ENCODE peak calls at places on chromosomes 5 and 9, in six cellular contexts. One of them, this sample, is unnamed.

GRCh38 chr9:137406876-137407589 is 15.9 kb downstream of the EXD3 start:
- DNase-seq in PC-3: peak
- DNase-seq in dorsolateral prefrontal cortex: peak
- DNase-seq in stomach: peak
- DNase-seq in WTC11: peak
- DNase-seq in AG09309: no peak
- DNase-seq in this sample: peak

GRCh38 chr9:86328153-86328552 is 26.1 kb downstream of the TUT7 start:
- DNase-seq in stomach: no peak
- DNase-seq in WTC11: no peak
- DNase-seq in dorsolateral prefrontal cortex: no peak
- DNase-seq in AG09309: no peak
- DNase-seq in PC-3: no peak
- DNase-seq in this sample: no peak

GRCh38 chr9:86036555-86036954 is 62.8 kb downstream of the GOLM1 start:
- DNase-seq in WTC11: no peak
- DNase-seq in stomach: no peak
- DNase-seq in PC-3: no peak
- DNase-seq in AG09309: no peak
- DNase-seq in dorsolateral prefrontal cortex: no peak
- DNase-seq in this sample: no peak

GRCh38 chr5:112186401-112186990 is 232.6 kb downstream of the EPB41L4A start:
- DNase-seq in stomach: no peak
- DNase-seq in dorsolateral prefrontal cortex: no peak
- DNase-seq in PC-3: peak
- DNase-seq in AG09309: peak
- DNase-seq in WTC11: no peak
- DNase-seq in this sample: no peak

GRCh38 chr5:115544371-115545064 is at the start of gene FEM1C:
- DNase-seq in AG09309: peak
- DNase-seq in stomach: peak
- DNase-seq in PC-3: peak
- DNase-seq in dorsolateral prefrontal cortex: peak
- DNase-seq in WTC11: peak
- DNase-seq in this sample: peak

GRCh38 chr9:136361757-136362449 is 1.6 kb downstream of the DNLZ start:
- DNase-seq in stomach: no peak
- DNase-seq in WTC11: no peak
- DNase-seq in PC-3: no peak
- DNase-seq in dorsolateral prefrontal cortex: no peak
- DNase-seq in AG09309: no peak
- DNase-seq in this sample: no peak

GRCh38 chr9:110050925-110051355 is 157.0 kb downstream of the C9orf152 start:
- DNase-seq in AG09309: peak
- DNase-seq in dorsolateral prefrontal cortex: no peak
- DNase-seq in stomach: no peak
- DNase-seq in WTC11: no peak
- DNase-seq in PC-3: peak
- DNase-seq in this sample: no peak

GRCh38 chr5:169218862-169219261 is 82.1 kb downstream of the SLIT3 start:
- DNase-seq in PC-3: peak
- DNase-seq in WTC11: no peak
- DNase-seq in AG09309: no peak
- DNase-seq in dorsolateral prefrontal cortex: no peak
- DNase-seq in stomach: no peak
- DNase-seq in this sample: no peak

GRCh38 chr9:133375116-133375723 is 640 bp downstream of the SURF4 start:
- DNase-seq in dorsolateral prefrontal cortex: no peak
- DNase-seq in AG09309: no peak
- DNase-seq in stomach: peak
- DNase-seq in WTC11: peak
- DNase-seq in PC-3: no peak
- DNase-seq in this sample: no peak

GRCh38 chr9:127572961-127573727 is 38.9 kb upstream of the STXBP1 start:
- DNase-seq in stomach: no peak
- DNase-seq in dorsolateral prefrontal cortex: no peak
- DNase-seq in WTC11: no peak
- DNase-seq in AG09309: no peak
- DNase-seq in PC-3: peak
- DNase-seq in this sample: no peak

GRCh38 chr9:70133253-70134208 is 89.9 kb downstream of the MAMDC2 start:
- DNase-seq in AG09309: no peak
- DNase-seq in dorsolateral prefrontal cortex: no peak
- DNase-seq in stomach: no peak
- DNase-seq in WTC11: no peak
- DNase-seq in PC-3: no peak
- DNase-seq in this sample: no peak

DNA sequence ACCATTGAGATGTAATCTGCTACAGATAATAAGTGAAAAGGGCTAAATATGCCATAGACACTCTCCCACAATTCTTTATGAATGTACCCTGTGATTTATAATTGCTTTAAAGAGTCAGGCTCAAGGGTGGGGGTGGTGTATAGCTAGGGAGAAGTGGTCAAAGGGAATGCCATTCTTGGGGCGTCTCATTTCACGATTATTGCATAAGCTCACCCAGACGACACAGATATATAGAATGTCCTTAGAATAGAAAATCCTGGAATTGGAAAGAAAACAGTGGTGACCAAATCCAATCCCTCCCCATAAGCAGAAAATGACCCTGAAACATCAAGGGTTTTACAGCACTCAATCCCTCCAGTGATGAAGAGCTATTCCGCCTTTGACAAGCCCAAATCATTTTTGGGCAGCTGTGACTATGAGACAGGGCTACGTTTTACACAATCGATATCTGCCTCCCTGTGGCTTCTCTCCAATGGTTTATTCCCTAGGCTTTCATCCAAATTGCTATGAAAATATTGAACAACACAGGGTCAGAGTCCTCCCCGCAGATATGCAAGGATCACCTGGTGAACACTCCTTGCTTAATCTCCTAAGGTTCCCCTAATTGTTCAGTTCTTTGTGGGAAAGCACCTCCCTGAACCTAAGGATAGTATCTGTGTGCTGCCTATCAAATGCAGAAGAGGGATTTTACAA is 145.1 kb upstream of the CDH6 start:
- DNase-seq in PC-3: no peak
- DNase-seq in dorsolateral prefrontal cortex: no peak
- DNase-seq in WTC11: no peak
- DNase-seq in AG09309: no peak
- DNase-seq in stomach: no peak
- DNase-seq in this sample: no peak
- TF ChIP-seq CTCF in PC-3: no peak
- TF ChIP-seq CTCF in dorsolateral prefrontal cortex: no peak
- TF ChIP-seq CTCF in WTC11: no peak
- TF ChIP-seq CTCF in AG09309: no peak
- TF ChIP-seq CTCF in stomach: no peak
- TF ChIP-seq CTCF in this sample: no peak

DNA sequence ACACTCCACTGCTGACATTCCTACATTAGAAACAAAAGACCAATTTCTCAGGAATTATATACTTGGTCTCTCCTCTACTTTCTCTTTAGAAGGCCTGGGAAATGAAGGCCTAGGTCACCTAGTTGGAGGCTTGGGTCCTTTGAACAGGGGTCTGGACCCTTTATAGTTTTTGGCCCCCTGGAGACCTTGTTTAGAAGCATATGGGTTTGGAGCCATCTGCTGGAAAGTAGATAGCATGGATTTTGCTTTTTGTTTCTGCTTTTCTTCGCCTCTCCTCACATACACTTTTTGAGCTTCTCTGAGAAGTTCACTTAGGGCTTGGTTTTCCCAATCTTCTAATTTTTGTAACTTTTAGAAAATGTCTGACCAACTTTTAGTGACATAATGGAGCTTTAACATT is 67.1 kb upstream of the CDK20 start:
- DNase-seq in stomach: no peak
- DNase-seq in dorsolateral prefrontal cortex: no peak
- DNase-seq in WTC11: no peak
- DNase-seq in AG09309: no peak
- DNase-seq in PC-3: no peak
- DNase-seq in this sample: no peak
- TF ChIP-seq CTCF in stomach: no peak
- TF ChIP-seq CTCF in dorsolateral prefrontal cortex: peak
- TF ChIP-seq CTCF in WTC11: peak
- TF ChIP-seq CTCF in AG09309: peak
- TF ChIP-seq CTCF in PC-3: peak
- TF ChIP-seq CTCF in this sample: no peak

GRCh38 chr5:152380415-152381123 is 24.5 kb downstream of the NMUR2 start:
- DNase-seq in WTC11: no peak
- DNase-seq in dorsolateral prefrontal cortex: no peak
- DNase-seq in stomach: no peak
- DNase-seq in AG09309: no peak
- DNase-seq in PC-3: no peak
- DNase-seq in this sample: no peak

GRCh38 chr5:152376871-152377270 is 28.2 kb downstream of the NMUR2 start:
- DNase-seq in dorsolateral prefrontal cortex: no peak
- DNase-seq in WTC11: no peak
- DNase-seq in PC-3: no peak
- DNase-seq in stomach: no peak
- DNase-seq in AG09309: no peak
- DNase-seq in this sample: no peak

GRCh38 chr5:152378730-152379129 is 26.3 kb downstream of the NMUR2 start:
- DNase-seq in PC-3: peak
- DNase-seq in dorsolateral prefrontal cortex: no peak
- DNase-seq in WTC11: no peak
- DNase-seq in stomach: no peak
- DNase-seq in AG09309: no peak
- DNase-seq in this sample: no peak

GRCh38 chr5:152374711-152375275 is 30.3 kb downstream of the NMUR2 start:
- DNase-seq in PC-3: no peak
- DNase-seq in AG09309: no peak
- DNase-seq in dorsolateral prefrontal cortex: no peak
- DNase-seq in WTC11: no peak
- DNase-seq in stomach: no peak
- DNase-seq in this sample: no peak

GRCh38 chr5:152379331-152379730 is 25.7 kb downstream of the NMUR2 start:
- DNase-seq in stomach: no peak
- DNase-seq in AG09309: no peak
- DNase-seq in PC-3: peak
- DNase-seq in WTC11: no peak
- DNase-seq in dorsolateral prefrontal cortex: no peak
- DNase-seq in this sample: no peak
- TF ChIP-seq CTCF in stomach: no peak
- TF ChIP-seq CTCF in AG09309: no peak
- TF ChIP-seq CTCF in PC-3: peak
- TF ChIP-seq CTCF in WTC11: no peak
- TF ChIP-seq CTCF in dorsolateral prefrontal cortex: peak
- TF ChIP-seq CTCF in this sample: no peak

DNA sequence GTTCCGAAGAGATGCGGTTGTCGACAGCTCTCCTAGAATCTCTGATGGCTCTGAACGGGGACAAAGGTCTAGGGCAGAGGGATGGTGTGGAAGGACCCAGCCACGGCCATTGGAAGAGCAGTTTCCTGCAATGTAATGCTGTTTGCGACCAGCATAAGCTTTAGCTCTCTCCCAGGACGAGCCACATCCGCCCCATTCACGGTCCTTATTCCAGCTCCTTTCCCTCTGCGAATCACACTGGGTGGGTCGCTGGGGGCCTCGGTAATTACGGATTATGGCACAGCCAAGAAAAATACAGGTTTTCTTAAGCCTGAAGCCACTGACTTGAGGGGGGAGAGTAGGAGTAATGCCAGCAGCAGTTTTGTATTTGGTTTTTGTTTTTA is 22.7 kb downstream of the ANXA2R start:
- DNase-seq in AG09309: no peak
- DNase-seq in WTC11: no peak
- DNase-seq in dorsolateral prefrontal cortex: no peak
- DNase-seq in PC-3: peak
- DNase-seq in stomach: no peak
- DNase-seq in this sample: no peak
- TF ChIP-seq CTCF in AG09309: no peak
- TF ChIP-seq CTCF in WTC11: no peak
- TF ChIP-seq CTCF in dorsolateral prefrontal cortex: no peak
- TF ChIP-seq CTCF in PC-3: no peak
- TF ChIP-seq CTCF in stomach: no peak
- TF ChIP-seq CTCF in this sample: no peak

DNA sequence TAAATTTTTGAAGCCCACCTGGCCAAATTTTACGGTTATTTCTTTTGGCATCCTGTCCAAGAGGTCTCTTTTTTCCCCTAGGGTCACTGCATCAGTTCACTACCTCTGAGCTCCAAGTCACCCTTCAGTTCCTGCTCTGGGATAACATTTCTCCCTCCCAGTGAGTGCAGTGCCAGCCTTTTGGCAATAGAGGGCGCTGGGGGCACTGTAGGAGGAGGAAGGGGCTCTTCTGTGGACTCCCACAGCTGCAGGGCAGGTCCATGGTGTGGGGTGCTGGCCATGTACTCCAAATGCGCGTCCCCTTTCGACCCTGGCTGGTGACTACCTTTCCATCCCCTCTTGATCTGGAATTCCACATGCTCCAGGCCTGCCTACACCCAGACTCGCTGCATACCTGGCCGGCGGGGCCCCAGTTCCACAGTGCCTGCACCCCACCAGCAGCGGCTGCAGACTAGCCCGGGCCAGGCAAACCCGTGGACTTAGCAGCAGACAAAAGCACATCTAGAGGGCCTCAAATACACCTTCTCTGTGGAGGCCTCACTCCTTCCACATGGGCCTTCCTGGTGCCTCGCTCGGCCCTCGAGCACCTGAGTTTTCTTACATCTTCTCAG is 20.3 kb upstream of the NINJ1 start:
- DNase-seq in WTC11: peak
- DNase-seq in PC-3: peak
- DNase-seq in stomach: no peak
- DNase-seq in dorsolateral prefrontal cortex: no peak
- DNase-seq in AG09309: no peak
- DNase-seq in this sample: peak
- TF ChIP-seq CTCF in WTC11: peak
- TF ChIP-seq CTCF in PC-3: peak
- TF ChIP-seq CTCF in stomach: no peak
- TF ChIP-seq CTCF in dorsolateral prefrontal cortex: peak
- TF ChIP-seq CTCF in AG09309: peak
- TF ChIP-seq CTCF in this sample: peak

DNA sequence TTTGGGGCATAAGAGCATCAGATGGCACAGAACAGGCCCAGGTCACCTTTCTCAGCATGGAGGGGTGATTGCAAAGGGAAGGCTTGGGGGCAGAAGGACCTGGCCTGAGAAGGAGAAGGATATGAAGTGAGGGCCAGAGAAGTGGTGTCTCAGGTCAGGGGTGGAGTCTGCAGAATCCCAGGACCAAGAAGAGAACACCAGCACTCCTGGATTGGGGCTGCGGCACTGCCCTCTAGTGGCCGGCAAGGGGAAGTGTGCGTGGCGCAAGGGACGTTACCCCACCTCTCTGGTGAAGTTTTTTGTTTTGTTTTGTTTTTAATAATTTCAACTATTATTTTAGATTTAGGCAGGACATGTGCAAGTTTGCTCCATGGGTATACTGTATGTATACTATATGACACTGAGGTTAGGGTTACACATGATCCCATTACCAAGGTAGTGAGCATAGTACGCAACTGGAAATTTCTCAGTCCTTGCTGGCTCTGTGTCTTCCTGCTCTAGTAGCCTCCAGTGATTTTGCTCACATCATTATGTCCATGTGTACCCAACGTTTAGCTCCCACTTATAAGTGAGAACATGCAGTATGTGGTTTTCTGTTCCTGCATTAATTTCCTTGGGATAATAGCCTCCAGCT is 1548.6 kb downstream of the EFNA5 start:
- DNase-seq in AG09309: no peak
- DNase-seq in stomach: peak
- DNase-seq in WTC11: peak
- DNase-seq in PC-3: peak
- DNase-seq in dorsolateral prefrontal cortex: no peak
- DNase-seq in this sample: peak
- TF ChIP-seq CTCF in AG09309: peak
- TF ChIP-seq CTCF in stomach: no peak
- TF ChIP-seq CTCF in WTC11: peak
- TF ChIP-seq CTCF in PC-3: peak
- TF ChIP-seq CTCF in dorsolateral prefrontal cortex: peak
- TF ChIP-seq CTCF in this sample: peak